ENCODE peak calls at places on chromosomes 1 and 21, in seven cellular contexts. C is skeletal muscle cell, Y is GM03348, W is activated gamma-delta T cell treated with Interleukin-2 at 50 U/mL for 16 hours, L is A549, K is left ventricle myocardium inferior, N is foreskin fibroblast. G is an unnamed sample.
A peak's percentile ranks its signal among the peaks of the same experiment; 100 is the strongest.

GRCh38 chr1:57019240-57019805 is 53.5 kb upstream of the C8B start:
- DNase-seq in K (no peak), Y (no peak), C (no peak), W (no peak), N (no peak), L (no peak), G (no peak)

GRCh38 chr1:87781589-87781988 is 452.9 kb downstream of the LMO4 start:
- DNase-seq in C (no peak), N (no peak), Y (no peak), W (no peak), L (no peak), K (no peak), G (no peak)

GRCh38 chr1:23657659-23658275 is 33.8 kb upstream of the RPL11 start:
- DNase-seq in K (peak; percentile 40), Y (peak; percentile 71), C (no peak), W (peak; percentile 13), N (no peak), L (peak; percentile 63), G (peak; percentile 18)

GRCh38 chr1:10213186-10213585 is 2.8 kb downstream of the KIF1B start:
- DNase-seq in C (no peak), L (no peak), N (no peak), K (no peak), Y (no peak), W (no peak), G (no peak)

GRCh38 chr1:91883470-91883869 is 2.5 kb downstream of the TGFBR3 start:
- DNase-seq in W (no peak), Y (peak; percentile 63), C (no peak), K (no peak), L (peak; percentile 31), N (no peak), G (no peak)

GRCh38 chr1:9717193-9718005 is 65.9 kb downstream of the PIK3CD start:
- DNase-seq in W (peak; percentile 93), C (no peak), K (peak; percentile 41), Y (no peak), L (no peak), N (no peak), G (peak; percentile 70)

GRCh38 chr1:201290551-201290950 is 7.2 kb downstream of the PKP1 start:
- DNase-seq in N (no peak), Y (no peak), L (no peak), K (no peak), C (no peak), W (no peak), G (no peak)

GRCh38 chr1:79982218-79982617 is 975.7 kb upstream of the ADGRL4 start:
- DNase-seq in C (peak; percentile 73), W (no peak), L (no peak), K (peak; percentile 83), Y (peak; percentile 69), N (peak; percentile 78), G (no peak)

GRCh38 chr1:197902454-197903195 is at the start of gene C1orf53:
- DNase-seq in W (peak; percentile 61), C (peak; percentile 58), L (peak; percentile 91), K (peak; percentile 86), Y (peak; percentile 99), N (peak; percentile 87), G (peak; percentile 83)

GRCh38 chr1:110196917-110197782 is 13.0 kb upstream of the KCNC4 start:
- DNase-seq in Y (peak; percentile 90), N (no peak), C (no peak), K (no peak), W (peak; percentile 38), L (peak; percentile 50), G (peak; percentile 26)

GRCh38 chr1:163076981-163077761 is 8.0 kb downstream of the RGS4 start:
- DNase-seq in Y (no peak), L (no peak), W (no peak), N (no peak), K (no peak), C (no peak), G (no peak)

GRCh38 chr1:75053207-75053606 is 81.0 kb upstream of the LHX8 start:
- DNase-seq in C (no peak), K (no peak), N (no peak), L (peak; percentile 34), W (no peak), Y (no peak), G (no peak)

GRCh38 chr1:205261946-205262668 is 34.4 kb downstream of the TMCC2 start:
- DNase-seq in Y (peak; percentile 59), K (no peak), N (no peak), C (no peak), W (no peak), L (no peak), G (no peak)

GRCh38 chr1:234265861-234266260 is 107.4 kb upstream of the COA6 start:
- DNase-seq in K (no peak), C (no peak), N (no peak), W (no peak), Y (no peak), L (peak; percentile 33), G (no peak)

GRCh38 chr21:44900559-44901251 is 20.0 kb downstream of the ITGB2 start:
- DNase-seq in K (no peak), W (no peak), Y (no peak), C (no peak), L (no peak), N (no peak), G (no peak)

GRCh38 chr1:32733573-32734321 is 31.2 kb upstream of the SYNC start:
- DNase-seq in C (peak; percentile 53), Y (no peak), L (no peak), N (no peak), K (no peak), W (no peak), G (no peak)

GRCh38 chr1:6984533-6984932 is 199.3 kb downstream of the CAMTA1 start:
- DNase-seq in W (no peak), N (no peak), C (no peak), L (no peak), Y (no peak), K (no peak), G (no peak)

GRCh38 chr1:182087951-182088350 is 26.4 kb upstream of the ZNF648 start:
- DNase-seq in W (no peak), C (no peak), N (no peak), L (no peak), Y (no peak), K (no peak), G (no peak)

GRCh38 chr1:14168663-14169062 is 429.8 kb upstream of the KAZN start:
- DNase-seq in N (no peak), C (no peak), W (no peak), L (no peak), Y (no peak), K (no peak), G (no peak)

GRCh38 chr1:101337968-101338367 is 101.1 kb downstream of the S1PR1 start:
- DNase-seq in C (no peak), K (no peak), N (no peak), Y (no peak), W (no peak), L (no peak), G (no peak)